ENCODE peak calls at places on chromosomes 12 and 14, in nine cellular contexts. X is neural progenitor cell; J is GM12878; I is spleen; D is CD4-positive, alpha-beta memory T cell; A is small intestine; C is suprapubic skin; Y is MM.1S; W is heart right ventricle. N is an unnamed sample. For H3K4me1, the result is how much of the 10 kb centered on the place peaks cover.

GRCh38 chr12:31868980-31869379 is 90.2 kb upstream of the RESF1 start:
- DNase-seq in X (no peak), D (no peak), C (no peak), A (no peak), I (no peak), Y (no peak), W (peak), J (no peak), N (no peak)

GRCh38 chr12:93789767-93790166 is 112.6 kb downstream of the CRADD start:
- DNase-seq in W (no peak), C (no peak), A (no peak), I (no peak), D (no peak), J (no peak), Y (no peak), X (no peak), N (no peak)

GRCh38 chr12:15962760-15963159 is 51.6 kb downstream of the DERA start:
- DNase-seq in J (no peak), D (no peak), I (no peak), A (no peak), X (no peak), Y (no peak), C (no peak), W (no peak), N (no peak)

GRCh38 chr12:19439059-19440018 is at the start of gene AEBP2:
- DNase-seq in A (peak), D (peak), X (peak), C (peak), I (peak), W (peak), J (peak), Y (peak), N (peak)

GRCh38 chr14:88613552-88614010 is 50.7 kb downstream of the ZC3H14 start:
- DNase-seq in I (no peak), Y (no peak), C (no peak), X (no peak), W (no peak), D (no peak), A (peak), J (no peak), N (no peak)

GRCh38 chr14:40053396-40053795 is 621.2 kb upstream of the FBXO33 start:
- DNase-seq in C (no peak), X (no peak), J (no peak), I (no peak), W (no peak), Y (no peak), D (no peak), A (no peak), N (no peak)

GRCh38 chr12:57479376-57480115 is at the start of gene ARHGAP9:
- DNase-seq in X (no peak), D (peak), W (no peak), Y (no peak), J (peak), I (peak), A (peak), C (no peak), N (no peak)

GRCh38 chr14:52327374-52328226 is 13.5 kb downstream of the PTGER2 start:
- DNase-seq in X (no peak), D (no peak), I (no peak), A (peak), W (no peak), J (no peak), C (no peak), Y (no peak), N (no peak)

GRCh38 chr12:6868211-6869048 is 1.1 kb downstream of the TPI1 start:
- DNase-seq in J (no peak), X (peak), C (no peak), Y (no peak), I (no peak), D (no peak), A (no peak), W (no peak), N (no peak)

GRCh38 chr14:60170948-60171347 is 5.8 kb upstream of the DHRS7 start:
- DNase-seq in I (no peak), D (no peak), Y (no peak), C (no peak), A (no peak), X (no peak), W (no peak), J (no peak), N (no peak)

GRCh38 chr12:57864811-57865751 is 18.6 kb upstream of the CTDSP2 start:
- DNase-seq in X (peak), W (peak), C (peak), A (peak), D (peak), I (peak), J (no peak), Y (peak), N (peak)

GRCh38 chr14:23327947-23328744 is 6.9 kb downstream of the PABPN1 start:
- DNase-seq in W (peak), D (peak), C (no peak), A (peak), J (no peak), I (no peak), Y (peak), X (peak), N (no peak)

GRCh38 chr12:114316076-114316475 is 89.9 kb downstream of the TBX5 start:
- DNase-seq in A (no peak), C (no peak), J (no peak), I (no peak), X (no peak), D (no peak), W (peak), Y (no peak), N (no peak)

GRCh38 chr14:77126461-77126990 is 15.1 kb downstream of the ZDHHC22 start:
- DNase-seq in J (no peak), D (no peak), Y (no peak), X (no peak), I (no peak), C (peak), A (no peak), W (no peak), N (no peak)

GRCh38 chr14:77126074-77126325 is 15.6 kb downstream of the ZDHHC22 start:
- DNase-seq in A (no peak), D (no peak), W (no peak), J (no peak), I (no peak), Y (no peak), X (no peak), C (peak), N (no peak)

GRCh38 chr14:77124345-77125274 is 17.0 kb downstream of the ZDHHC22 start:
- DNase-seq in C (no peak), W (no peak), A (peak), X (peak), I (peak), J (no peak), Y (no peak), D (peak), N (peak)

GRCh38 chr14:77123381-77124344 is 17.9 kb downstream of the ZDHHC22 start:
- DNase-seq in I (peak), D (no peak), J (no peak), Y (no peak), C (peak), W (peak), X (no peak), A (peak), N (peak)

DNA sequence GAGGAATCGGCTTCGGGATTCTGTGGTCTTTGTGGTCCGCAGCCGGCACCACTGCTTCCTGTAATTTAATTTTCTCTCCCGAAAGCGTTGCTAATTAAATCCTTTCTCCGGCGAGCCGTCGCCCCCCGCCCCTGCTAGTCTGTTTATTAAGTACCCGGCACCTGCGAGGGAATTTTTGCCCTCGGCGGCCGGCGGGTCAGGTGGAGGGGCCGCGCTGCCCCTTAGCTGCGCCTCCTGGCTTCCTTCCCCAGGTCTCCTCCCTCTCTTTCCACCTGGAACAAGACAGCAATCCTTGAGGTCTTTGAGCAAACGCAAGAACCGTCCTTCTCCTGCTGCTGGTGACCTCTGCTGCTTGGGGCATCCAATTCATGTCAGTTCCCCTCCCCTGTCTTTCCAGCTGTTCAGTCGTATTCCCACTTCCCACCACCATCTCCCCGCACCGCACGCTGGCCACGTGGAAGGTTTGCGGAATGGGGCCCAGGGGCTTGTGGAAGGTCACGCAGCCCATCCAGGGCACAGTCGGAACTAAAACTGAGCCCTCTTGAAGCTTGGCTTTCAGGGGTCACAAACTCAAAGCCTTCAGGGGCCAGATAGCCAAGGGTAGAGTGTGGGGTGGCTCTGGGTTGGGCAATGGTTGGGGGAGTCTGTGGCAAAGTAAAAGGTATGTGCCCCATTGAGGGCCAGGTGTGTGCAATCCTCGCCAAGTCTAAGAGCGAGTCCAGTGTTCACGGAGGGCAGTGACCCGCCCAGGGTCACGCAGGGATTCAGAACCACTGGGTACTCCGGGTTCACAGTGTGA is 16.1 kb downstream of the ZDHHC22 start:
- DNase-seq in C (peak), Y (no peak), A (no peak), J (no peak), I (no peak), X (peak), D (no peak), W (no peak), N (no peak)
- H3K4me3 ChIP-seq in C (peak), Y (peak), A (no peak), J (no peak), I (peak), X (peak), D (no peak), W (peak), N (peak)

GRCh38 chr12:12238605-12239004 is 28.2 kb downstream of the LRP6 start:
- DNase-seq in I (no peak), C (no peak), D (no peak), A (no peak), W (no peak), Y (no peak), X (no peak), J (no peak), N (no peak)
- H3K4me1 ChIP-seq in I (under half), C (under half), D (under half), A (under half), W (under half), Y (under half), X (half or more), J (under half), N (under half)

DNA sequence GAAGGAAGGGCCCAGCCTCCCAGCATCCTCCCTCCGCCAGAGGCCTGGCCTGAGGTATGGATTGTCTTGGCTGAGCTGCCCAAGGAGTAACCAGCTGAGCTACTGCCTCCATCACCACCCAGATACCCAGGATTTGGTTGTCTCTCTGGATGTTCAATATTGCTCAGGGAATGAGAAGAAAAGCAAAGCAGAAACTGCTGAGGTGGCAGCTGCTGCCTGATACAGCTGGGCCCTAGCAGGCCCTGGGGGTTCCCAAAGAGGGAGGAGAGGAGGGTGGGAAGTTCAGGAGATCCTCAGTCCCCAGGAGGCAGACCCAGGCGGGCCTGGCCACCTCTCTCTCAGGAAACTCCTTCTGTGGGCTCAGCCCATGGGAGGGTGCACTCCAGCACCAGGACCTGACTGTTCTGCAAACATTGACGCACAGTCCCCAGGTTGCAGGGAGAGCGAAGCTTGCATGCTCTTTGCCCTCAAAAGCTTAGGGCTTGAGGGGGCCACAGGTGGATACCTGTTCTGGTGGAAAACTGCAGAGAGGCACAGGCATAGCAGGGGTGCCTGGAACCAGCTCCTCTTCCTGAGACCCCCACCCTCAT is 29.6 kb downstream of the IRF2BPL start:
- DNase-seq in A (no peak), X (no peak), J (no peak), D (no peak), I (no peak), W (no peak), Y (no peak), C (no peak), N (no peak)
- H3K27ac ChIP-seq in A (no peak), X (no peak), J (no peak), D (no peak), I (no peak), W (no peak), Y (no peak), C (no peak), N (no peak)

DNA sequence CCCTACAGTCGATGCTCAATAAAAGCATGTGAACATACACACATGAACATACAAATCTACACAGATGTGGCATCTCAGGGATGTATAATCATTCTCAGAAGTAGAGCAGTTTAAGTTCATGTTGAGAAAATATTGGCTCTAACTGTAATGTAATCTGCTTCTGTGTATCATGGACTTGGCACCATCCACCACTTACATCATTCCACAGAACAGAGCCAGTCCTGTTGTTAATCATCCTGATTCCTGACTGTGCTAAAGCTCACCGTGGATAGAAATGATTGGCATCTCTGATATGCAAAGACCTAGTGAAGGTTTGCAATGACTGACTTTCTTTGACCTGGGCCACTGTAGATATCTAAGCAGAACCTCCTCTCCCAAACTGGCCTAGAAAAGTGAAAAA is 1141.3 kb downstream of the BCL11B start:
- DNase-seq in J (no peak), I (no peak), W (no peak), C (no peak), D (no peak), A (no peak), Y (no peak), X (no peak), N (no peak)
- H3K4me3 ChIP-seq in J (no peak), I (no peak), W (no peak), C (no peak), D (no peak), A (no peak), Y (no peak), X (no peak), N (no peak)

GRCh38 chr12:117012189-117012805 is 86.9 kb downstream of the TESC start:
- DNase-seq in A (no peak), J (no peak), W (no peak), C (no peak), I (no peak), D (no peak), Y (no peak), X (no peak), N (no peak)
- H3K4me1 ChIP-seq in A (under half), J (under half), W (under half), C (under half), I (under half), D (under half), Y (under half), X (under half), N (under half)